ENCODE peak calls at places on chromosomes 4 and X, in five cellular contexts. L, Z, U, X and Y are unnamed samples.

GRCh38 chr4:147060171-147060931 is 114.7 kb upstream of the TTC29 start:
- DNase-seq in L (peak; percentile 81), Z (peak; percentile 67), U (peak; percentile 94), X (no peak), Y (no peak)

GRCh38 chrX:13167444-13168207 is 123.2 kb upstream of the FAM9C start:
- DNase-seq in L (peak; percentile 22), Z (no peak), U (peak; percentile 48), X (no peak), Y (no peak)

GRCh38 chr4:95929448-95930064 is 89.7 kb downstream of the PDHA2 start:
- DNase-seq in L (no peak), Z (peak; percentile 11), U (peak; percentile 3), X (no peak), Y (no peak)

GRCh38 chrX:114134465-114134864 is 449.4 kb upstream of the HTR2C start:
- DNase-seq in L (no peak), Z (no peak), U (no peak), X (no peak), Y (no peak)

GRCh38 chr4:165583341-165583740 is 204.5 kb downstream of the CPE start:
- DNase-seq in L (no peak), Z (no peak), U (no peak), X (no peak), Y (no peak)

GRCh38 chrX:28022371-28022770 is 41.1 kb upstream of the DCAF8L1 start:
- DNase-seq in L (no peak), Z (no peak), U (no peak), X (no peak), Y (no peak)

GRCh38 chr4:128653514-128654420 is 155.7 kb upstream of the JADE1 start:
- DNase-seq in L (peak; percentile 70), Z (peak; percentile 76), U (no peak), X (peak; percentile 47), Y (no peak)

GRCh38 chrX:53580742-53581504 is 105.6 kb downstream of the HUWE1 start:
- DNase-seq in L (no peak), Z (no peak), U (no peak), X (no peak), Y (no peak)

GRCh38 chrX:34140816-34141215 is 8.7 kb upstream of the FAM47A start:
- DNase-seq in L (no peak), Z (no peak), U (no peak), X (no peak), Y (no peak)

GRCh38 chrX:66731398-66731797 is 92.5 kb upstream of the EDA2R start:
- DNase-seq in L (peak; percentile 33), Z (peak; percentile 18), U (peak; percentile 1), X (no peak), Y (no peak)

GRCh38 chr4:3107271-3108185 is 33.0 kb downstream of the HTT start:
- DNase-seq in L (no peak), Z (no peak), U (no peak), X (no peak), Y (no peak)

GRCh38 chr4:45692131-45692530 is 431.7 kb downstream of the GABRG1 start:
- DNase-seq in L (no peak), Z (no peak), U (no peak), X (no peak), Y (no peak)

GRCh38 chrX:153568612-153569011 is 30.3 kb downstream of the CCNQ start:
- DNase-seq in L (no peak), Z (no peak), U (no peak), X (no peak), Y (no peak)

GRCh38 chrX:56800801-56801200 is 71.8 kb downstream of the NBDY start:
- DNase-seq in L (no peak), Z (no peak), U (no peak), X (peak; percentile 15), Y (no peak)

GRCh38 chrX:70262952-70263567 is 3.1 kb upstream of the P2RY4 start:
- DNase-seq in L (peak; percentile 28), Z (peak; percentile 9), U (peak; percentile 8), X (peak; percentile 56), Y (peak; percentile 14)

DNA sequence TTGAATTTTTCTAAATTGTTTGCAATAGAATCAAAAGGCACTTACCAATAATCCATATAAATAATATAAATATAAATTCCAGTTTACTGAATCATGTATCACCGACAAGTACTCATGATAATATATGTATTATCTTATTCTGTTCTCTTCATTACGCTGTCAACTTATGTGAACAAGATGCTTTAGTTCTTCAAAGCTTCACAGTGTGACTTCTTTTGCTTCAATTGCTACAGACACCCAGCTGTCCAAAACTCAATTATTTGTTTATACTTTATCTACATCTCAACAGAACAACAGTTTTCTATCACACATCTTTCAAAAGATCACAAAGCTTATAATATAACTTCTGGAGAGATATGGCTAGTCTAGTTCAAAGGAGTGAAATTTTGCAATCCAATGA is 1499.9 kb upstream of the PCDH10 start:
- DNase-seq in L (no peak), Z (no peak), U (no peak), X (no peak), Y (no peak)
- H3K27ac ChIP-seq in L (no peak overlapping the region), Z (no peak overlapping the region), U (no peak overlapping the region), X (no peak overlapping the region), Y (no peak overlapping the region)

DNA sequence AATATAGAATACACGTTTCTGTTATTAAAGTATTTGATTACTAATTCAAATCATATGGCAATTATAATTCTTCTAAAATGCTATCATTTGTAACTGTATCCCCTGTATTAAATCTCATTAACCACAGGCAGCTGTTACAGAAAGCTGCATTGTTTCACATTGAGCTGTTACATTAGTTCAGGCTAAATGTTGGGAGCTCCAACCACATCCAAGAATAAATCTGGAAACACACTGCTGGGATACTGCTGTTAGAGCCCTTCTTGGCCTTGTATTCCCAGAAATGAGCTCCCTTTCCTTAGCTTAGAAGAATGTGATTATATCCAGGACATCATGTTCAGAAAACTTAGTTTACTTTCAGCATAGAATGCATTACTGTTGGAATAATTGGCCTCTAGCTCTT is 48.2 kb downstream of the GUCY1B1 start:
- DNase-seq in L (peak; percentile 79), Z (no peak), U (peak; percentile 94), X (no peak), Y (no peak)
- H3K9ac ChIP-seq in L (no peak overlapping the region), Z (no peak overlapping the region), U (peak overlapping the region; percentile 13), X (no peak overlapping the region), Y (no peak overlapping the region)

DNA sequence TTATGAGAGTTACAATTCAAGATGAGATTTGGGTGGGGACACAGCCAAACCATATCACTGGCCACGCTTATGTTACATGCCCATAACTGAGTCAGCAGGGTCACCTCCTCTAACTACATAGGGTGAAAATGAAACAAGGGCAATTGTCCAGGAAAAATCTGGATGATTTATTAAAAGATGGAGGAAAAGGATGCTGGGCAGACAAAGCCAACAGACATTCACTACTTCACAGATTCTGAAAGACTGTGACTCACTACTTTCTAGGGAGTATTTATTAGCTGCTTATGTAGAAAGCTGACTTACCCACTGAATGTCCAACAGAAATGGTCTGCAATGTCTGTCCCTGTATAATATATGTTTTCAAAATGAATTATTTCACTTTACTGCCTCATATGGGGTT is 72.4 kb downstream of the APBB2 start:
- DNase-seq in L (peak; percentile 86), Z (no peak), U (peak; percentile 98), X (no peak), Y (no peak)
- H3K27ac ChIP-seq in L (no peak overlapping the region), Z (no peak overlapping the region), U (peak overlapping the region; percentile 90), X (no peak overlapping the region), Y (no peak overlapping the region)

GRCh38 chr4:160426233-160426632 is 1323.4 kb downstream of the RAPGEF2 start:
- DNase-seq in L (no peak), Z (no peak), U (no peak), X (no peak), Y (no peak)

DNA sequence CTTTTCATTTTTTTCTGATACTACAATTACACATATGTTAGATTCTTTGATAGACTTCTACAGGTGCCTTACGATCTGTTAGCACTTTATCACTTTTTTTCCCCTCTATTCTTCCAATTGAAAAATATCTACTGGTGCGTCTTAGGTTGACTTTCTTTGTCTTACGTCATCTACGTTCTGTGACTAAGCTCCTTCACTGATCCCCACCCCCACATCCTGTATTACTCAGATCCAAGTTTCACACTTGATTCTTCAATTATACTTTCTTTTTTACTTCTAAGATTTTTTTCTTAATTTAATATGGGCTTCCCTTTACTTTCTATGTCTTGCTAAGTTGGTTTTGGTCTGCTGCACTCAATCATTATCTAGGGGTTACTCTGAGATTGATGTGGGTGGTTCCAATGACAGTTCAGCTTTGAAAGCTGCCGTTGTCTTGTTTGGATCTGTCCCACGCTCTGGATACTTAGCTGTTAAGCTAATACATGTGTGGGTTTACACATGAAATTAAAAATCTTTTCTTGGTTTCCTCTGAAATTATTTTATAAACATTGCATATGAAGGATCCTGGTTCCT is 1321.1 kb downstream of the RAPGEF2 start:
- DNase-seq in L (no peak), Z (no peak), U (peak; percentile 15), X (no peak), Y (no peak)
- H3K9ac ChIP-seq in L (no peak overlapping the region), Z (no peak overlapping the region), U (no peak overlapping the region), X (no peak overlapping the region), Y (no peak overlapping the region)

DNA sequence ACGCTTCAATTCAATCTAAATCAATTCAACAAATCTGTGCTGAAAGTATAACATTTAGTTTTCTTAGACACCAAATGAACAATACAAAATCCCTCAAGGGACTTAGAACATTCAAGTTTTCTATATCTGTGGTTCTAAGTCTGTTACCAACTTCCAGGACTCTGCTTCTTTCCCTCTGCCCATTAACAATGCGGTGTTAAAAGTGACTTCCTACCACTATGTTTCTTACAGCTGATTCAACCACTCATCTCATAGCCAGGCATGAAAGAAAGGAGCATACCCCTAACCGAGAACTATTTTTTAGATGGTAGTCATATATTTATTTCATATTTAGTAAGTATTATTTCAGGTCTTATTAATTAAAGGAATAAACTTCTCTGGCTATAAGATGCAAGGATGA is 38.9 kb downstream of the PPA2 start:
- DNase-seq in L (no peak), Z (no peak), U (no peak), X (no peak), Y (no peak)
- H3K27ac ChIP-seq in L (no peak overlapping the region), Z (no peak overlapping the region), U (no peak overlapping the region), X (no peak overlapping the region), Y (no peak overlapping the region)

DNA sequence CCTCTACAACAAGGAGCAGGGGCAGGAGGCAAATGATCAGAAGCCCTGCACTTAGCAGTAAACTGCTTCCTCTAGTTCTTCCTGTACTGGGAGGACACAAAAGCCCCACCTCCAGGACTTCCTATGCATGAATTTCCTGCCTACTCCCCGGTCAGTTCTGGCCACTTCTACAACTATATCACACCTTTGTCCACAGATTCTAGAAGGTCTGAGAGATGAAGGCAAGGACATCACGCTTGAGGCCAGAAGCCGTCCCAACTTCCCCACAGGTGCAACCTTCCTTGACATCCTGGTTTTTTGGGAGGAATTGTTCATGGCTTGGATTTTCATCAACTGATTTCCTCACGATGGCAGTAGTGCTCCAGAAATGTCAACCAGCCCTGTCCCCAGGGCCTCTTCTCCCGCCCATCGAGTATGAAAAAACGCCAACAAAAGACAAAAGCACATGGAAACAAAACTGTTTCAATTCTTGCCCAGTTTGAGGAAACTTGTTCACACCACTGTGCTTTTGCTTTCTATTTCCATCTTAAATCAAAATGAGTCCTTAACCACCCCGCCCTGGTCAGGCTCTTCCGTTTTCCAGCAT is 206.5 kb upstream of the STK26 start:
- DNase-seq in L (peak; percentile 74), Z (no peak), U (peak; percentile 46), X (peak; percentile 93), Y (peak; percentile 41)
- H3K9ac ChIP-seq in L (peak overlapping the region; percentile 14), Z (no peak overlapping the region), U (no peak overlapping the region), X (no peak overlapping the region), Y (no peak overlapping the region)

GRCh38 chr4:185729300-185729912 is 82.6 kb downstream of the SORBS2 start:
- DNase-seq in L (no peak), Z (no peak), U (no peak), X (no peak), Y (no peak)
- H3K27ac ChIP-seq in L (no peak overlapping the region), Z (no peak overlapping the region), U (no peak overlapping the region), X (no peak overlapping the region), Y (no peak overlapping the region)